ENCODE peak calls at places on chromosomes 2 and 18, in four cellular contexts. E is psoas muscle, X is NCI-H345, L is EL. J is an unnamed sample.

GRCh38 chr2:111634050-111634784 is 249.8 kb downstream of the ANAPC1 start:
- DNase-seq in E (no peak), X (no peak), L (no peak), J (no peak)

GRCh38 chr2:18910843-18911242 is 321.5 kb upstream of the NT5C1B start:
- DNase-seq in E (no peak), X (no peak), L (peak), J (no peak)

GRCh38 chr2:36322108-36322507 is 33.5 kb upstream of the CRIM1 start:
- DNase-seq in E (no peak), X (no peak), L (peak), J (no peak)

GRCh38 chr2:95525294-95526035 is 40.9 kb upstream of the TRIM43B start:
- DNase-seq in E (peak), X (peak), L (no peak), J (no peak)

GRCh38 chr2:210617732-210618330 is 61.4 kb downstream of the CPS1 start:
- DNase-seq in E (no peak), X (peak), L (peak), J (peak)

GRCh38 chr2:239006886-239007285 is 159.0 kb downstream of the TWIST2 start:
- DNase-seq in E (no peak), X (peak), L (peak), J (no peak)

GRCh38 chr2:43426305-43427031 is 169.4 kb downstream of the THADA start:
- DNase-seq in E (peak), X (no peak), L (peak), J (no peak)

GRCh38 chr2:160747771-160748170 is 254.2 kb upstream of the RBMS1 start:
- DNase-seq in E (no peak), X (no peak), L (peak), J (no peak)

GRCh38 chr18:48777737-48778111 is 173.0 kb downstream of the SMAD7 start:
- DNase-seq in E (no peak), X (no peak), L (no peak), J (no peak)

GRCh38 chr2:19648583-19648982 is 253.2 kb downstream of the TTC32 start:
- DNase-seq in E (peak), X (no peak), L (peak), J (no peak)

GRCh38 chr2:58539973-58540372 is 298.8 kb upstream of the FANCL start:
- DNase-seq in E (no peak), X (peak), L (no peak), J (peak)

GRCh38 chr2:70133521-70134348 is 46.5 kb downstream of the PCBP1 start:
- DNase-seq in E (no peak), X (no peak), L (no peak), J (no peak)

GRCh38 chr2:165074323-165074722 is 119.0 kb upstream of the SLC38A11 start:
- DNase-seq in E (no peak), X (no peak), L (no peak), J (no peak)

GRCh38 chr2:203875471-203875870 is 7.9 kb downstream of the CTLA4 start:
- DNase-seq in E (no peak), X (no peak), L (no peak), J (no peak)

GRCh38 chr2:27723372-27724144 is 48.0 kb upstream of the MRPL33 start:
- DNase-seq in E (peak), X (peak), L (peak), J (no peak)

GRCh38 chr2:152847067-152847466 is 128.6 kb downstream of the ARL6IP6 start:
- DNase-seq in E (no peak), X (no peak), L (peak), J (no peak)

GRCh38 chr2:191385416-191386160 is 140.4 kb downstream of the MYO1B start:
- DNase-seq in E (no peak), X (no peak), L (peak), J (no peak)

GRCh38 chr2:111618577-111618930 is 265.4 kb downstream of the ANAPC1 start:
- DNase-seq in E (peak), X (no peak), L (no peak), J (no peak)

GRCh38 chr2:136116111-136116812 is 1.7 kb downstream of the CXCR4 start:
- DNase-seq in E (peak), X (no peak), L (no peak), J (no peak)

GRCh38 chr2:60532421-60532820 is 21.0 kb downstream of the BCL11A start:
- DNase-seq in E (no peak), X (no peak), L (no peak), J (no peak)

GRCh38 chr2:226911932-226912331 is 76.1 kb downstream of the RHBDD1 start:
- DNase-seq in E (no peak), X (no peak), L (peak), J (no peak)

GRCh38 chr2:68721482-68722071 is 13.0 kb upstream of the ARHGAP25 start:
- DNase-seq in E (no peak), X (no peak), L (no peak), J (no peak)

GRCh38 chr2:101766871-101767739 is 69.6 kb downstream of the MAP4K4 start:
- DNase-seq in E (no peak), X (no peak), L (peak), J (no peak)

GRCh38 chr2:111667542-111668273 is 216.3 kb downstream of the ANAPC1 start:
- DNase-seq in E (no peak), X (no peak), L (peak), J (no peak)

GRCh38 chr2:240614391-240614790 is 10.9 kb upstream of the GPR35 start:
- DNase-seq in E (no peak), X (no peak), L (no peak), J (no peak)

GRCh38 chr2:150063432-150063889 is 424.0 kb downstream of the RND3 start:
- DNase-seq in E (no peak), X (no peak), L (peak), J (no peak)

GRCh38 chr2:55620123-55620779 is 2.8 kb upstream of the PPP4R3B start:
- DNase-seq in E (no peak), X (no peak), L (peak), J (no peak)

GRCh38 chr2:154992826-154993225 is 294.3 kb downstream of the KCNJ3 start:
- DNase-seq in E (no peak), X (peak), L (no peak), J (no peak)

GRCh38 chr2:31935370-31935769 is 75.4 kb downstream of the MEMO1 start:
- DNase-seq in E (no peak), X (no peak), L (no peak), J (no peak)

GRCh38 chr18:54671291-54671881 is 80.3 kb downstream of the DYNAP start:
- DNase-seq in E (no peak), X (peak), L (peak), J (peak)

GRCh38 chr2:67579791-67580190 is 182.7 kb downstream of the ETAA1 start:
- DNase-seq in E (no peak), X (no peak), L (no peak), J (no peak)

GRCh38 chr2:238950551-238950950 is 102.7 kb downstream of the TWIST2 start:
- DNase-seq in E (no peak), X (no peak), L (no peak), J (no peak)

GRCh38 chr2:174038472-174038871 is 73.3 kb upstream of the SP3 start:
- DNase-seq in E (no peak), X (no peak), L (no peak), J (no peak)

GRCh38 chr18:29004921-29005320 is 828.0 kb upstream of the CDH2 start:
- DNase-seq in E (no peak), X (no peak), L (no peak), J (no peak)

GRCh38 chr2:144959416-144959815 is 439.5 kb upstream of the ZEB2 start:
- DNase-seq in E (no peak), X (no peak), L (no peak), J (no peak)

GRCh38 chr18:48979944-48980890 is 29.5 kb upstream of the SMAD7 start:
- DNase-seq in E (no peak), X (no peak), L (peak), J (no peak)

GRCh38 chr2:223954401-223954800 is 2.9 kb upstream of the MRPL44 start:
- DNase-seq in E (no peak), X (no peak), L (peak), J (no peak)

J was measured in NCI-H1092 treated with DMSO at 0.1 percent for 48 hours.